ENCODE peak calls at places on chromosomes 2 and 18, in four cellular contexts. K is K562, P is HepG2, R is HEK293T. H is an unnamed sample.

GRCh38 chr2:9423922-9424272 is 443 bp downstream of the CPSF3 start:
- DNase-seq in K (no peak), P (peak; percentile 24), R (no peak), H (no peak)

GRCh38 chr2:127228102-127228501 is 8.0 kb upstream of the CYP27C1 start:
- DNase-seq in K (no peak), P (no peak), R (no peak), H (no peak)

GRCh38 chr18:37590346-37590745 is 24.7 kb upstream of the CELF4 start:
- DNase-seq in K (no peak), P (no peak), R (no peak), H (no peak)

GRCh38 chr18:53322163-53322562 is 902.3 kb downstream of the MBD2 start:
- DNase-seq in K (no peak), P (no peak), R (no peak), H (no peak)

GRCh38 chr2:3189076-3189591 is 188.5 kb downstream of the EIPR1 start:
- DNase-seq in K (no peak), P (no peak), R (no peak), H (no peak)

GRCh38 chr2:60352491-60353405 is 200.7 kb downstream of the BCL11A start:
- DNase-seq in K (no peak), P (no peak), R (no peak), H (no peak)

GRCh38 chr2:240685771-240686371 is 3.2 kb upstream of the AQP12B start:
- DNase-seq in K (peak; percentile 23), P (no peak), R (no peak), H (no peak)

GRCh38 chr2:104177179-104177578 is 676.7 kb upstream of the POU3F3 start:
- DNase-seq in K (no peak), P (no peak), R (no peak), H (no peak)

GRCh38 chr18:50973367-50974126 is 5.7 kb downstream of the ELAC1 start:
- DNase-seq in K (no peak), P (peak; percentile 90), R (no peak), H (no peak)

GRCh38 chr2:18435425-18436037 is 124.9 kb downstream of the RDH14 start:
- DNase-seq in K (no peak), P (peak; percentile 58), R (peak; percentile 26), H (no peak)

GRCh38 chr2:36266536-36267121 is 88.9 kb upstream of the CRIM1 start:
- DNase-seq in K (no peak), P (no peak), R (no peak), H (no peak)

GRCh38 chr18:76441668-76442412 is 53.2 kb downstream of the ZNF516 start:
- DNase-seq in K (no peak), P (no peak), R (no peak), H (no peak)

GRCh38 chr2:24439280-24439970 is 51.6 kb upstream of the NCOA1 start:
- DNase-seq in K (no peak), P (no peak), R (no peak), H (no peak)

DNA sequence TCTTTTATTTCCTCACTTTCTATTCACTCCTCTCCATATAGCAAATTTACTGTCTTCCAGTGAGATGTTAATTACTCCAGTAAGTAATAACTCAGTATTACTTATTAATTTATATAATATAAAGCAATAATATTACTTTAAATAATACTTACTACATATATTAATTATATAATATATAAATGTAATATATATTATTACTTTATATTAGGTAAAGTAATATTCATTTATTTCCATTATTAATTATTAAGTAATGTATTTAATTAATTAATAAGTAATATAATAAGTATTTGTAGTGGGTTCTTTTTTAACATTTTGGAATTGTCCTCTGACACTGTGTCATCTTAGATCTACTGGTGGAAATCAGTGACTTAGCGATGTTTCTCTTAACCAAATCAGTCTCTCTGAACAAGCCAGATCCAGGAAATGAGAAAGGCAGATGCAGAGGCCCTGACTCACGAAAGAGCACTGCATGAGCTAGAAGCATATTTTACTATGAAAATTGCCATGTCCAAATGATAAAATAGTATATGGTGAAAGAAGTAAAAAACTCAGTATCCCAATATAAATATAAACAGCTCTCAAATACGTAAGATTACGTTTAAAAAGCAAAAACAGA is 115.9 kb downstream of the DSEL start:
- DNase-seq in K (no peak), P (no peak), R (no peak), H (no peak)
- TF ChIP-seq ELF4 in K (no peak), P (no peak), R (no peak), H (no peak)

DNA sequence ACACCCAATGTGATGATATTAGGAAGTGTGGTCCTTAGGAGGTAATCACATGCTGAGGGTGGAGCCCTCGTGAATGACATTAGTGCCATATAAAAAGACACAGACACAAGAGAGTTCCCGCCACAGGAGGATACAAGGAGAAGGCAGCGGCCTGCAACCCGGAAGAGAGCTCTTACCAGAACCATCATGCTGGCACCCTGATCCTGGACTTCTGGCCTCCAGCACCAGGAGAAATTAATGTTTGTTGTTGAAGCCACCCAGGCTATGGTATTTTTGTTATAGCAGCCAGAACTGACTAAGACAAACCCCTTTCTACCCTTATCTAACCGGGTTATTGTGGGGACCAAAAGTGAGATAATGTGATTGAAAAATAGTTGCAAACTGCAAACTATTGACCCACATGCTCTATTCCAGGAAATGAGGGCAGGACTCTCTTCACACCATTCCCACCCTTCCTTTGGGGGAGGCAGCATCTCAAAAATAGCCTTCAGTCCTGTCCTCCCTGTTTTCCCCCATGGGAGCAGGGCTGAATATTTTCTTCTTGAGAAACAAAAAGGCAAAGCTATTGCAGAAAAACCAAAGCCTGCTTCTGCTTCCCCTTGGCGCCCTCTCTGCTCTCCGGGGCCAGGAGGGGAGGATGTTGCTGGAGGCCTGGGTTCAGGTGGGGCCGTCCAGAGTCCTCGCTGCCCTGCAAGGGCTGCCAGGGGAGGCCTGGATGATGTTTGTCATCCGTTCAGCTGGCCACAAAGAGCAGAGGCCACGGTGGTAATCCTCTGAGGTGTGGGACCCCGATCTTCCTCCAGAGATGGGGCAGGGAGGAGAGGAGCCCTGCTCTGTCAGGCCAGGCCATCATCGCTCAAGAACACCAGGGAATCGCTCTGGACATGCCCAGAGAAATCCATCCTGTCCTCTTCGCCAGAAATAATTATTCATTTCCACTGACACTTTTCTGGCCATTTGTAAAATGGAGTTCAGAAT is 73.8 kb upstream of the HAAO start:
- DNase-seq in K (no peak), P (no peak), R (no peak), H (no peak)
- TF ChIP-seq ELF4 in K (no peak), P (no peak), R (no peak), H (no peak)

DNA sequence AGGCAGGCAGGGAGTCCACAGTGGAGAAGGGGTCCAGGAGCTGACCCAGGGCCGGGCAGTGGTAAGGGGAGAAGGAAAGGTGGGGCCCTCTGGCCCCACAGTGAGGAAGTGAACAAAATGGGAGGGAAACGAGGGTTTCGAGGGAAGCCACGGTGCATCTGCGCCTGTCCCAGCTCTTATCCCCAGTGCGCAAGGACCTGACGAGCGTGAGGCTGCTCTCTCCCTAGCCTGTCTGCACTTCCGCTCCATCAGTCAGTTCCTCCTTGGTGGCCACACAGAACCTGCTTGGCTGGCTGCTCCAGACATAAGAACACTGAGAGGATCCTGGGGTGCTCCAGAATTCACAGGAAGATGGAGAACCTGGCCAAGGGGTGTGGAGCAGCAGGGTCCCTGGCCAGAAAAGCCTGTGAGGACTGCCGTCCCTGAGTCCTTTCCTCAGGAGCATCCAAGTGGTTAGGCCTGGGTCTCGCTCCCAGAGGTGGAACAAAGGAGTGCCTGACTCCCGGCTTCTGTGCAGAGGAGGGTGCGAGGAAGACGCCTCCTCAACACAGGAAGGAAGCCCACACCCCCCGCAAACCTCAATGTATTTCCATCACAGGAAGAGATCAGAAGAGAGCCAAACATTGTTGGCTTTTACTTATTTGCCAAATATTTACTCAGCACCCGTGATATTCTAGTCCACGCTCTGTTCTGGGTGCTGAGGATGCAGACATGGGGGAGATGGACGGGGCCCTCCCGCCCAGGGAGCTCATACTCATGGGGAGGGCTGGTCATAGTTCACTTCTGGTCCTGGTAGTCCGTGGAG is 43.7 kb upstream of the SEMA4C start:
- DNase-seq in K (no peak), P (peak; percentile 36), R (no peak), H (no peak)
- TF ChIP-seq ELF4 in K (no peak), P (no peak), R (no peak), H (no peak)

GRCh38 chr2:71346065-71346464 is 14.5 kb downstream of the ZNF638 start:
- DNase-seq in K (no peak), P (no peak), R (no peak), H (no peak)

GRCh38 chr2:71341645-71342044 is 10.1 kb downstream of the ZNF638 start:
- DNase-seq in K (no peak), P (no peak), R (no peak), H (no peak)

GRCh38 chr2:71353247-71353646 is 21.7 kb downstream of the ZNF638 start:
- DNase-seq in K (no peak), P (no peak), R (no peak), H (no peak)

GRCh38 chr2:71348302-71348701 is 16.7 kb downstream of the ZNF638 start:
- DNase-seq in K (peak; percentile 26), P (peak; percentile 16), R (no peak), H (no peak)

DNA sequence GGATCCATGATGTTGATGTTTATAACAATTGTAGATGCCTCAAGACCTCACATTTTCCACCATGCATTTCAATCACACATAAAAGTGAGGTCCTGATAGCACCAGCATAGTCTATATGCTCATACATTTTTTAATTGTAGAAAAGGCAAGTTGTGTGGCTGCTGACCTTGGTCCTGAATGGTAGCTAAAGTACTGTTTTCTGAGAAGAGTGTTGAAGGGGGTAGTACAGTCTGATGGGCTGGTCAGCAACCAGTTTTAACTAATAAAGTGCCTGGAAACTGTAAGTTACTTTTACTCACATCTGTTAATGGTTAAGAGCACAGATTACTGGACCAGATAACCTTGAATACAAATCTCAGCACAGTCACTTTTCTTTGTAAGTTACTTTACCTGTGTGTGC is 15.9 kb downstream of the ZNF638 start:
- DNase-seq in K (peak; percentile 30), P (no peak), R (no peak), H (no peak)
- TF ChIP-seq ELF4 in K (no peak), P (no peak), R (no peak), H (no peak)

GRCh38 chr18:9849407-9849961 is 36.3 kb upstream of the TXNDC2 start:
- DNase-seq in K (peak; percentile 51), P (no peak), R (no peak), H (no peak)
- TF ChIP-seq ELF4 in K (no peak), P (no peak), R (no peak), H (no peak)